ENCODE peak calls at places on chromosomes 3 and 15, in five cellular contexts. One of them, this sample, is unnamed.

GRCh38 chr3:191737742-191738141 is 276.8 kb downstream of the PYDC2 start:
- DNase-seq in heart left ventricle: no peak
- DNase-seq in ovary: no peak
- DNase-seq in breast epithelium: no peak
- DNase-seq in GM12892: no peak
- DNase-seq in this sample: no peak

GRCh38 chr3:177382944-177383343 is 185.7 kb upstream of the TBL1XR1 start:
- DNase-seq in heart left ventricle: peak
- DNase-seq in ovary: no peak
- DNase-seq in breast epithelium: no peak
- DNase-seq in GM12892: no peak
- DNase-seq in this sample: no peak

GRCh38 chr15:68599560-68600071 is 20.8 kb downstream of the CORO2B start:
- DNase-seq in heart left ventricle: peak
- DNase-seq in ovary: peak
- DNase-seq in breast epithelium: no peak
- DNase-seq in GM12892: no peak
- DNase-seq in this sample: no peak

GRCh38 chr15:36877796-36878744 is 222.3 kb downstream of the MEIS2 start:
- DNase-seq in heart left ventricle: peak
- DNase-seq in ovary: no peak
- DNase-seq in breast epithelium: no peak
- DNase-seq in GM12892: peak
- DNase-seq in this sample: no peak

GRCh38 chr3:159635047-159635641 is 353.5 kb upstream of the IL12A start:
- DNase-seq in heart left ventricle: no peak
- DNase-seq in ovary: no peak
- DNase-seq in breast epithelium: no peak
- DNase-seq in GM12892: no peak
- DNase-seq in this sample: no peak

GRCh38 chr15:74011610-74012009 is 17.1 kb downstream of the PML start:
- DNase-seq in heart left ventricle: peak
- DNase-seq in ovary: peak
- DNase-seq in breast epithelium: no peak
- DNase-seq in GM12892: no peak
- DNase-seq in this sample: no peak

GRCh38 chr15:32870240-32871033 is 152.6 kb downstream of the GREM1 start:
- DNase-seq in heart left ventricle: no peak
- DNase-seq in ovary: no peak
- DNase-seq in breast epithelium: no peak
- DNase-seq in GM12892: no peak
- DNase-seq in this sample: no peak

GRCh38 chr3:45953536-45953935 is 10.3 kb downstream of the CXCR6 start:
- DNase-seq in heart left ventricle: no peak
- DNase-seq in ovary: no peak
- DNase-seq in breast epithelium: no peak
- DNase-seq in GM12892: no peak
- DNase-seq in this sample: no peak

GRCh38 chr15:31554261-31554660 is 227.6 kb downstream of the KLF13 start:
- DNase-seq in heart left ventricle: peak
- DNase-seq in ovary: peak
- DNase-seq in breast epithelium: no peak
- DNase-seq in GM12892: no peak
- DNase-seq in this sample: no peak

GRCh38 chr3:37396731-37397130 is 222.3 kb upstream of the LRRFIP2 start:
- DNase-seq in heart left ventricle: no peak
- DNase-seq in ovary: no peak
- DNase-seq in breast epithelium: no peak
- DNase-seq in GM12892: no peak
- DNase-seq in this sample: no peak

GRCh38 chr3:97138914-97139541 is 324.6 kb downstream of the EPHA6 start:
- DNase-seq in heart left ventricle: no peak
- DNase-seq in ovary: no peak
- DNase-seq in breast epithelium: no peak
- DNase-seq in GM12892: no peak
- DNase-seq in this sample: no peak

GRCh38 chr3:191476053-191476787 is 15.3 kb downstream of the PYDC2 start:
- DNase-seq in heart left ventricle: no peak
- DNase-seq in ovary: no peak
- DNase-seq in breast epithelium: no peak
- DNase-seq in GM12892: no peak
- DNase-seq in this sample: no peak

GRCh38 chr3:153927107-153927506 is 194.1 kb upstream of the ARHGEF26 start:
- DNase-seq in heart left ventricle: no peak
- DNase-seq in ovary: no peak
- DNase-seq in breast epithelium: no peak
- DNase-seq in GM12892: no peak
- DNase-seq in this sample: no peak

GRCh38 chr3:71397046-71397445 is 186.5 kb downstream of the FOXP1 start:
- DNase-seq in heart left ventricle: no peak
- DNase-seq in ovary: no peak
- DNase-seq in breast epithelium: no peak
- DNase-seq in GM12892: no peak
- DNase-seq in this sample: no peak

GRCh38 chr3:28972921-28973320 is 307.9 kb upstream of the RBMS3 start:
- DNase-seq in heart left ventricle: no peak
- DNase-seq in ovary: no peak
- DNase-seq in breast epithelium: no peak
- DNase-seq in GM12892: no peak
- DNase-seq in this sample: no peak

DNA sequence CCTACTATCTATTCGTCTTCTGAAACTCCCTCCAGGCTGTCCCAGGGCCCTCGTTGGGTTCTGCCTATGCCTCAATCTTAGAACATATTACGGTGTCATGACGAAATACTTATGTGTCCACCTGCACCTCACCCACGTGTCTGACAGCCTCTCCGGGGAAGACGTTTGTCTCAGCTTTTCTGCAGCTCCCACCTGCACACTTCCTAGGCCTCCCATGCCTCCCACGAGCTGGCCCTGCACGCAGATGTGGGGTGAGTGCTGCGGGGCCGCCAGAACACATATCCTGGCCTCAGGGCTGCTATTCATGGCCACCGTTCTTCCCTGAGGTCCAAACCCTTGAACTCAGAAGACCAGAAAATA is 7.1 kb upstream of the MUSTN1 start:
- DNase-seq in heart left ventricle: peak
- DNase-seq in ovary: no peak
- DNase-seq in breast epithelium: no peak
- DNase-seq in GM12892: no peak
- DNase-seq in this sample: no peak
- TF ChIP-seq POLR2A in heart left ventricle: no peak
- TF ChIP-seq POLR2A in ovary: no peak
- TF ChIP-seq POLR2A in breast epithelium: no peak
- TF ChIP-seq POLR2A in GM12892: no peak
- TF ChIP-seq POLR2A in this sample: no peak

GRCh38 chr3:106294121-106294520 is 425.3 kb upstream of the CBLB start:
- DNase-seq in heart left ventricle: no peak
- DNase-seq in ovary: no peak
- DNase-seq in breast epithelium: no peak
- DNase-seq in GM12892: no peak
- DNase-seq in this sample: no peak
- TF ChIP-seq POLR2A in heart left ventricle: no peak
- TF ChIP-seq POLR2A in ovary: no peak
- TF ChIP-seq POLR2A in breast epithelium: no peak
- TF ChIP-seq POLR2A in GM12892: no peak
- TF ChIP-seq POLR2A in this sample: no peak

GRCh38 chr15:55742927-55743614 is at the start of gene PRTG:
- DNase-seq in heart left ventricle: peak
- DNase-seq in ovary: peak
- DNase-seq in breast epithelium: no peak
- DNase-seq in GM12892: peak
- DNase-seq in this sample: peak
- TF ChIP-seq POLR2A in heart left ventricle: no peak
- TF ChIP-seq POLR2A in ovary: peak
- TF ChIP-seq POLR2A in breast epithelium: no peak
- TF ChIP-seq POLR2A in GM12892: no peak
- TF ChIP-seq POLR2A in this sample: no peak

GRCh38 chr15:98647774-98648653 is at the start of gene IGF1R:
- DNase-seq in heart left ventricle: peak
- DNase-seq in ovary: peak
- DNase-seq in breast epithelium: peak
- DNase-seq in GM12892: peak
- DNase-seq in this sample: peak
- TF ChIP-seq POLR2A in heart left ventricle: peak
- TF ChIP-seq POLR2A in ovary: peak
- TF ChIP-seq POLR2A in breast epithelium: no peak
- TF ChIP-seq POLR2A in GM12892: no peak
- TF ChIP-seq POLR2A in this sample: no peak

GRCh38 chr15:63502843-63503738 is 1.3 kb upstream of the USP3 start:
- DNase-seq in heart left ventricle: peak
- DNase-seq in ovary: peak
- DNase-seq in breast epithelium: peak
- DNase-seq in GM12892: no peak
- DNase-seq in this sample: peak

GRCh38 chr15:63499611-63500010 is 4.8 kb upstream of the USP3 start:
- DNase-seq in heart left ventricle: no peak
- DNase-seq in ovary: no peak
- DNase-seq in breast epithelium: no peak
- DNase-seq in GM12892: no peak
- DNase-seq in this sample: no peak

GRCh38 chr15:63502137-63502801 is 2.1 kb upstream of the USP3 start:
- DNase-seq in heart left ventricle: no peak
- DNase-seq in ovary: no peak
- DNase-seq in breast epithelium: peak
- DNase-seq in GM12892: no peak
- DNase-seq in this sample: no peak

GRCh38 chr15:63500265-63501250 is 3.8 kb upstream of the USP3 start:
- DNase-seq in heart left ventricle: no peak
- DNase-seq in ovary: no peak
- DNase-seq in breast epithelium: no peak
- DNase-seq in GM12892: no peak
- DNase-seq in this sample: no peak

DNA sequence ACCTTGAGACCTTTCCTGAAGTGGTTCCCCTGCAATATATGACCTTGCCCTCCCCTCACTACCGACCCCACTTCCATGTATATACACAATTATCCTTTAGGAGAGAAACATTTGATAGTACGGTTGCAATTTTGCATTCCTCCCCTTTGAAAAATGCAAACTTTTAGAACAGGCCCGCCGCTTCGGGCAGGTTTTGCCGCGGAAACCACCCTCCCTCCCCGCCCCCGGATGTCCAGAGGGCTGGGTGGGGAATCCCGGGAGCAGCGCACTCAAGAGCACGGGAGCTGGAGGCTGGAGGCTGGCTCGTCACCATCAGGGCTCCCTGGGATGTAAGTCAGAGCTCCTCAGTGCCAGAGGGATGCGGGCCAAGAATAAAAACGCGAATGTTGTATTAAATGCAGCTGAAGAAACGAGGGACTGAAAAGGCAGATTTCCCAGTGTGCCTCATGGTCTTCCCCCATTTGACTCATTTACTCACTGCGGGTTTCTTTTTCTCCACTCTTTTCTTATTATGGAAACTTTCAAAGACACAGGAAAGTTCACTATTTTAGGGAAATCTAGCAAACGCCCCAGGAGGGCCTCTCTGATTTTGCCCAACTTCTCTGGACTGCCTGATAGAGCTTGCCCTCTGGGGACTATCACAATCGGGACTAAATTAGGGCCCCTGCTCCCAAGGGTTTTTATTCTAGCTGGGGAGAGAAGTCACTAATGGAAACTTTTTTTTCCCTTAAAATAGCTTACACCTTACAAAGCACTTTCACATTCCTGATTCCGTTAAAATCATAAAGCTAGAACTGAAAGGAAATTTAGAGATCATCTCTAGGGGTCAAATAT is 2.9 kb upstream of the USP3 start:
- DNase-seq in heart left ventricle: peak
- DNase-seq in ovary: peak
- DNase-seq in breast epithelium: peak
- DNase-seq in GM12892: no peak
- DNase-seq in this sample: no peak
- TF ChIP-seq POLR2A in heart left ventricle: no peak
- TF ChIP-seq POLR2A in ovary: peak
- TF ChIP-seq POLR2A in breast epithelium: no peak
- TF ChIP-seq POLR2A in GM12892: no peak
- TF ChIP-seq POLR2A in this sample: no peak

DNA sequence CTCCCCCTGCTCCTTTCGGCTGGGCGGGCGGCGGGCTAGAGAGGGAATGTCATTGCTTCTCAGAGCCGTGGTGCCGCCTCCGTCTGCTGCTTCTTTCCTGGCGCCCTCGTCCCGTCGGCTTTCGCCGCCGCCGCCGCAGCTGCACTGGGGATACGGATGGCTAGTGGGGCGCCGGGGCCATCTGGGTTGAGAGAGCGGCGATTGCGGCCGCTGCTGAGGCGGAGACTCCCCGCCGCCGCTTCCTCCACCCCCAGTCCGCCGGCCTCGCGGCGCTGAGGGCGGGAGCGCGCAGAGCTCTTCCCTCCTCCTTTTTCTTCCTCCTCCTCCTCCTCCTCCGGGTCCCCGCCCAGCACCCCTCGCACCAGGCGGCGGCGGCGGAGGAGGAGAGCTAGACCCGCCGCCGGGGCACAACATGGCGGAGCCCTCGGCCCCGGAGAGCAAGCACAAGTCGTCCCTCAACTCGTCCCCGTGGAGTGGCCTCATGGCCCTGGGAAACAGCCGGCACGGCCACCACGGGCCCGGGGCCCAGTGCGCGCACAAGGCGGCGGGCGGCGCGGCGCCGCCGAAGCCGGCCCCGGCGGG is at the start of gene STT3B:
- DNase-seq in heart left ventricle: peak
- DNase-seq in ovary: no peak
- DNase-seq in breast epithelium: no peak
- DNase-seq in GM12892: peak
- DNase-seq in this sample: peak
- TF ChIP-seq POLR2A in heart left ventricle: peak
- TF ChIP-seq POLR2A in ovary: peak
- TF ChIP-seq POLR2A in breast epithelium: peak
- TF ChIP-seq POLR2A in GM12892: peak
- TF ChIP-seq POLR2A in this sample: no peak

DNA sequence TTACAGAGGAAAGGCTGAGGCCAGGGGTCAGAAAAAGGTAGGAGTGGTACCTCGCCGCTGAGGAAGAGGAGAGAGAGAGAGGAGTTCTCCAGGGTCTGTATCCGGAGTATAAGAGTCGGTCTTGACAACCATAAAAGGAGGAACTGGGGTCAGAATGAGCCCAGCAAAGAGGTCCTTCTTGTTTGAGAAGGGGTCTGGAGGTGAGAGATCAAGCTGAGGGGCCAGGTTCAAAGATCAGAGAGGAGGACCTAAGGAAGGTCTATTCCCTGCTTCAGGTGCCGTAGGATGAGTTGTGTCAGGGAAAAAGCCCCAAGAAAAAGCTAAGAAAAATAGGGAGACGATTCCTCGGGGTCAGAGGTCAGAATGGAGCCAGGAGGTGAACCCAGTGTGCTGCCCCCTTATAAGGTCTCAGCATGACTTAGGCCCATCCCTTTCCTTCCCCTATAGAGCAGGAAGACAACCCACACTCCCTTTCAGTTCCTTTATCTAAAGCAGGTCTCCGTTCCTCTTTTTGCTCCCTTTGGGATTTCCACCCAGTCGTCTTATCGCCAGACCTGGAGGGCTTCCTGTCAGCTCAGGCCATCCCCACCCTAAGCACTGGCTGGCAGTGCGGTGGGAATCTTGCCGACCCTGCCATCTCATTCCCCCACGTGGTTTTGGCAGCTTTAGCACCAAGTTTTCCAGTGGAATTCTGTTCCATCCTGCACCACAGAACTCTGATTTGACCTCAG is 651 bp downstream of the MTMR14 start:
- DNase-seq in heart left ventricle: no peak
- DNase-seq in ovary: no peak
- DNase-seq in breast epithelium: no peak
- DNase-seq in GM12892: peak
- DNase-seq in this sample: peak
- TF ChIP-seq POLR2A in heart left ventricle: no peak
- TF ChIP-seq POLR2A in ovary: no peak
- TF ChIP-seq POLR2A in breast epithelium: no peak
- TF ChIP-seq POLR2A in GM12892: no peak
- TF ChIP-seq POLR2A in this sample: no peak

GRCh38 chr15:35399901-35400300 is 146.1 kb downstream of the DPH6 start:
- DNase-seq in heart left ventricle: no peak
- DNase-seq in ovary: no peak
- DNase-seq in breast epithelium: no peak
- DNase-seq in GM12892: no peak
- DNase-seq in this sample: no peak
- TF ChIP-seq POLR2A in heart left ventricle: no peak
- TF ChIP-seq POLR2A in ovary: no peak
- TF ChIP-seq POLR2A in breast epithelium: no peak
- TF ChIP-seq POLR2A in GM12892: no peak
- TF ChIP-seq POLR2A in this sample: no peak